ENCODE peak calls at places on chromosomes 1 and 21, in five cellular contexts. One of them, this sample, is unnamed.

GRCh38 chr1:18942340-18942739 is 14.1 kb downstream of the IFFO2 start:
- DNase-seq in endothelial cell: no peak
- DNase-seq in neural crest cell: no peak
- DNase-seq in CD4-positive, alpha-beta T cell: no peak
- DNase-seq in prostate gland: no peak
- DNase-seq in this sample: no peak

GRCh38 chr1:161069731-161070270 is at the start of gene ARHGAP30:
- DNase-seq in endothelial cell: no peak
- DNase-seq in neural crest cell: no peak
- DNase-seq in CD4-positive, alpha-beta T cell: peak
- DNase-seq in prostate gland: no peak
- DNase-seq in this sample: no peak

GRCh38 chr1:49465486-49466185 is 558.1 kb downstream of the AGBL4 start:
- DNase-seq in endothelial cell: no peak
- DNase-seq in neural crest cell: no peak
- DNase-seq in CD4-positive, alpha-beta T cell: no peak
- DNase-seq in prostate gland: no peak
- DNase-seq in this sample: no peak

GRCh38 chr1:233905416-233906051 is 1.1 kb downstream of the SLC35F3 start:
- DNase-seq in endothelial cell: peak
- DNase-seq in neural crest cell: no peak
- DNase-seq in CD4-positive, alpha-beta T cell: no peak
- DNase-seq in prostate gland: no peak
- DNase-seq in this sample: peak

GRCh38 chr1:236759252-236759859 is 35.7 kb upstream of the MTR start:
- DNase-seq in endothelial cell: peak
- DNase-seq in neural crest cell: peak
- DNase-seq in CD4-positive, alpha-beta T cell: no peak
- DNase-seq in prostate gland: no peak
- DNase-seq in this sample: no peak

GRCh38 chr21:36769051-36769867 is 70.3 kb downstream of the SIM2 start:
- DNase-seq in endothelial cell: no peak
- DNase-seq in neural crest cell: no peak
- DNase-seq in CD4-positive, alpha-beta T cell: no peak
- DNase-seq in prostate gland: peak
- DNase-seq in this sample: no peak

GRCh38 chr1:228289996-228290881 is 82.4 kb downstream of the OBSCN start:
- DNase-seq in endothelial cell: no peak
- DNase-seq in neural crest cell: no peak
- DNase-seq in CD4-positive, alpha-beta T cell: no peak
- DNase-seq in prostate gland: no peak
- DNase-seq in this sample: no peak

GRCh38 chr1:114723915-114724314 is 7.3 kb upstream of the NRAS start:
- DNase-seq in endothelial cell: no peak
- DNase-seq in neural crest cell: no peak
- DNase-seq in CD4-positive, alpha-beta T cell: no peak
- DNase-seq in prostate gland: no peak
- DNase-seq in this sample: no peak

GRCh38 chr1:1631793-1632420 is at the start of gene MMP23B:
- DNase-seq in endothelial cell: no peak
- DNase-seq in neural crest cell: no peak
- DNase-seq in CD4-positive, alpha-beta T cell: no peak
- DNase-seq in prostate gland: no peak
- DNase-seq in this sample: no peak

GRCh38 chr1:110916669-110917306 is 43.8 kb downstream of the CD53 start:
- DNase-seq in endothelial cell: no peak
- DNase-seq in neural crest cell: no peak
- DNase-seq in CD4-positive, alpha-beta T cell: no peak
- DNase-seq in prostate gland: no peak
- DNase-seq in this sample: no peak

GRCh38 chr1:158121604-158122254 is 59.0 kb upstream of the CD1D start:
- DNase-seq in endothelial cell: peak
- DNase-seq in neural crest cell: peak
- DNase-seq in CD4-positive, alpha-beta T cell: no peak
- DNase-seq in prostate gland: peak
- DNase-seq in this sample: peak

GRCh38 chr21:42321231-42321630 is 6.0 kb upstream of the TFF3 start:
- DNase-seq in endothelial cell: no peak
- DNase-seq in neural crest cell: no peak
- DNase-seq in CD4-positive, alpha-beta T cell: no peak
- DNase-seq in prostate gland: no peak
- DNase-seq in this sample: no peak

GRCh38 chr1:4108341-4108740 is 208.3 kb upstream of the C1orf174 start:
- DNase-seq in endothelial cell: no peak
- DNase-seq in neural crest cell: no peak
- DNase-seq in CD4-positive, alpha-beta T cell: no peak
- DNase-seq in prostate gland: no peak
- DNase-seq in this sample: no peak

GRCh38 chr1:80218112-80218511 is 1211.6 kb upstream of the ADGRL4 start:
- DNase-seq in endothelial cell: peak
- DNase-seq in neural crest cell: no peak
- DNase-seq in CD4-positive, alpha-beta T cell: no peak
- DNase-seq in prostate gland: no peak
- DNase-seq in this sample: no peak

GRCh38 chr1:53731779-53732305 is 7.1 kb downstream of the GLIS1 start:
- DNase-seq in endothelial cell: no peak
- DNase-seq in neural crest cell: no peak
- DNase-seq in CD4-positive, alpha-beta T cell: no peak
- DNase-seq in prostate gland: no peak
- DNase-seq in this sample: no peak

GRCh38 chr1:117639741-117640140 is 33.9 kb downstream of the TENT5C start:
- DNase-seq in endothelial cell: no peak
- DNase-seq in neural crest cell: no peak
- DNase-seq in CD4-positive, alpha-beta T cell: no peak
- DNase-seq in prostate gland: no peak
- DNase-seq in this sample: no peak
- TF ChIP-seq CTCF in endothelial cell: no peak
- TF ChIP-seq CTCF in neural crest cell: no peak
- TF ChIP-seq CTCF in CD4-positive, alpha-beta T cell: no peak
- TF ChIP-seq CTCF in prostate gland: no peak
- TF ChIP-seq CTCF in this sample: no peak

DNA sequence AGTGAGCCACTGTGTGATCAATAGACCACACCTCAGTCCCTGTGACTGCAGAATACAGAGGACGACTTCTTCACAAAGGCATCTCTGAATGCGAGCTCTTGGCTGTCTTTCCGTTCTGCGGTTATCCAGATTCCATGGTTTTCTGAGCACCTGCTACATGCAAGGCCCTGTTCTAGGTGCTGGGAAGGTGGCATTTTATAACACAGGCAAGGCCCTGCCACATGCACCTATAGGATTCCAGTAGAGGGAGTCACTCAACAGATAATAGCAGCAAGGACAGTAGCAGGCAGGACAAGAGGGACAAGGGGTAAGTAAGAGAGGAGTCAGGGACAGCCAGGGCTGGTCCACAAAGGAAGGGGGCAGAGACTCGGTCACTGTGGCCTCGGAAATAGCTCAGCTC is 9.0 kb downstream of the URB1 start:
- DNase-seq in endothelial cell: no peak
- DNase-seq in neural crest cell: no peak
- DNase-seq in CD4-positive, alpha-beta T cell: no peak
- DNase-seq in prostate gland: no peak
- DNase-seq in this sample: no peak
- TF ChIP-seq CTCF in endothelial cell: no peak
- TF ChIP-seq CTCF in neural crest cell: no peak
- TF ChIP-seq CTCF in CD4-positive, alpha-beta T cell: no peak
- TF ChIP-seq CTCF in prostate gland: no peak
- TF ChIP-seq CTCF in this sample: peak

GRCh38 chr1:180502361-180503273 is at the start of gene ACBD6:
- DNase-seq in endothelial cell: peak
- DNase-seq in neural crest cell: peak
- DNase-seq in CD4-positive, alpha-beta T cell: peak
- DNase-seq in prostate gland: peak
- DNase-seq in this sample: peak
- TF ChIP-seq CTCF in endothelial cell: no peak
- TF ChIP-seq CTCF in neural crest cell: peak
- TF ChIP-seq CTCF in CD4-positive, alpha-beta T cell: no peak
- TF ChIP-seq CTCF in prostate gland: peak
- TF ChIP-seq CTCF in this sample: peak

GRCh38 chr1:204366759-204367158 is 7.0 kb upstream of the PLEKHA6 start:
- DNase-seq in endothelial cell: peak
- DNase-seq in neural crest cell: no peak
- DNase-seq in CD4-positive, alpha-beta T cell: no peak
- DNase-seq in prostate gland: no peak
- DNase-seq in this sample: peak
- TF ChIP-seq CTCF in endothelial cell: peak
- TF ChIP-seq CTCF in neural crest cell: peak
- TF ChIP-seq CTCF in CD4-positive, alpha-beta T cell: no peak
- TF ChIP-seq CTCF in prostate gland: no peak
- TF ChIP-seq CTCF in this sample: peak

GRCh38 chr1:208654241-208654640 is 410.1 kb upstream of the PLXNA2 start:
- DNase-seq in endothelial cell: peak
- DNase-seq in neural crest cell: no peak
- DNase-seq in CD4-positive, alpha-beta T cell: no peak
- DNase-seq in prostate gland: no peak
- DNase-seq in this sample: peak
- TF ChIP-seq CTCF in endothelial cell: peak
- TF ChIP-seq CTCF in neural crest cell: peak
- TF ChIP-seq CTCF in CD4-positive, alpha-beta T cell: no peak
- TF ChIP-seq CTCF in prostate gland: no peak
- TF ChIP-seq CTCF in this sample: peak

GRCh38 chr21:44802396-44803153 is 955 bp upstream of the UBE2G2 start:
- DNase-seq in endothelial cell: no peak
- DNase-seq in neural crest cell: no peak
- DNase-seq in CD4-positive, alpha-beta T cell: no peak
- DNase-seq in prostate gland: no peak
- DNase-seq in this sample: peak

GRCh38 chr21:44803651-44804050 is 2.0 kb upstream of the UBE2G2 start:
- DNase-seq in endothelial cell: no peak
- DNase-seq in neural crest cell: no peak
- DNase-seq in CD4-positive, alpha-beta T cell: no peak
- DNase-seq in prostate gland: no peak
- DNase-seq in this sample: no peak

GRCh38 chr21:44801468-44802395 is at the start of gene UBE2G2:
- DNase-seq in endothelial cell: peak
- DNase-seq in neural crest cell: peak
- DNase-seq in CD4-positive, alpha-beta T cell: peak
- DNase-seq in prostate gland: peak
- DNase-seq in this sample: peak

GRCh38 chr21:44800103-44800502 is 1.5 kb downstream of the UBE2G2 start:
- DNase-seq in endothelial cell: peak
- DNase-seq in neural crest cell: no peak
- DNase-seq in CD4-positive, alpha-beta T cell: no peak
- DNase-seq in prostate gland: no peak
- DNase-seq in this sample: peak

GRCh38 chr21:44800971-44801467 is 601 bp downstream of the UBE2G2 start:
- DNase-seq in endothelial cell: no peak
- DNase-seq in neural crest cell: no peak
- DNase-seq in CD4-positive, alpha-beta T cell: no peak
- DNase-seq in prostate gland: no peak
- DNase-seq in this sample: no peak
- TF ChIP-seq CTCF in endothelial cell: peak
- TF ChIP-seq CTCF in neural crest cell: peak
- TF ChIP-seq CTCF in CD4-positive, alpha-beta T cell: peak
- TF ChIP-seq CTCF in prostate gland: no peak
- TF ChIP-seq CTCF in this sample: peak

DNA sequence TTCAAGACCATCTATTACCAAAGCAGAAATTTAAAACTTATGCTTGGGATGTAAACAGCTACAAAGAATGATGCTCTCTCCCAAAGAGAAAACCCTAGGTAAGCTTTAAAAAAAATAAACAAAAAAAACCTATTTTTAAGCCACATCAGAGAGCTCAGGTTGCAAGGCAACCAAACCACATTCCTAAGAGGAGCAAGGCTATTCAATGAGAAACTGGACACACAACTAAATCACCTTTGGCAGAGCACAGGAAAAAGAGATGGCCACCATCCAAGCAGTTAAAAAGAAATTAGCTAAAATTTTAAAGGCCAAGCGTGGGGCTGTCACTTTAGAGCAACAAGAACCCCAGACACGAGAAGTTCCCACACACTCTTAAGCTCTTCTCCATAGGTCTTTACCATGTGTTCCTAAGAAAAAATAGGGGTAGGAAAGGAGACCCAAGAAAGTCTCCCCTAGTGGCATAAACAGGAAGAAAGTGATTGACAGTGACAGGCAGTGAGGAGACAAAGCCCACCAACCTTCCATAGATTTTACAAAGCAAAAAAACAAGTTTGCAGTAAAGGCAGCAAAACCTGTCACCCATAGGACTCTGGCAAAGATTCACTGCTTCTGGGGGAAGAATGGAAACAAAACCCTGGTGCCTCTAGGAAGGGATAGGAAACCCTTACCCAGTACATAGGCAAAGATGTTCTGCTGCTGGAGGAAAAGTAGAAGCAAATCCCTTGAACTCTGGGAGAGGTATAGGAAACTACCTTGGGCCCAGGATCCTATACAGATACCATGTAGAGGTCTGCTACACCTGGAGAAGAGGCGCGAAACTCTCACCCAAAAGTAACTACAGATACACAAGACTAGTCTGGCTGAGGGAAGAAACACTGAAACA is 68.5 kb downstream of the FOXJ3 start:
- DNase-seq in endothelial cell: no peak
- DNase-seq in neural crest cell: no peak
- DNase-seq in CD4-positive, alpha-beta T cell: no peak
- DNase-seq in prostate gland: peak
- DNase-seq in this sample: no peak
- TF ChIP-seq CTCF in endothelial cell: no peak
- TF ChIP-seq CTCF in neural crest cell: peak
- TF ChIP-seq CTCF in CD4-positive, alpha-beta T cell: no peak
- TF ChIP-seq CTCF in prostate gland: no peak
- TF ChIP-seq CTCF in this sample: no peak

This sample was measured in WERI-Rb-1.